ENCODE peak calls at places on chromosomes 16 and 17, in five cellular contexts. One of them, this sample, is unnamed.

GRCh38 chr17:81018044-81018802 is 16.7 kb upstream of the BAIAP2 start:
- DNase-seq in NCI-H774: peak
- DNase-seq in T-helper 2 cell: no peak
- DNase-seq in endothelial cell: no peak
- DNase-seq in heart left ventricle: no peak
- DNase-seq in this sample: no peak

GRCh38 chr17:79531696-79532095 is 79.2 kb downstream of the RBFOX3 start:
- DNase-seq in NCI-H774: no peak
- DNase-seq in T-helper 2 cell: no peak
- DNase-seq in heart left ventricle: peak
- DNase-seq in endothelial cell: no peak
- DNase-seq in this sample: no peak

GRCh38 chr16:11449716-11450115 is 104.5 kb downstream of the RMI2 start:
- DNase-seq in T-helper 2 cell: no peak
- DNase-seq in heart left ventricle: no peak
- DNase-seq in NCI-H774: no peak
- DNase-seq in endothelial cell: no peak
- DNase-seq in this sample: no peak

GRCh38 chr17:79420318-79421243 is 190.3 kb downstream of the RBFOX3 start:
- DNase-seq in T-helper 2 cell: peak
- DNase-seq in heart left ventricle: no peak
- DNase-seq in endothelial cell: peak
- DNase-seq in NCI-H774: no peak
- DNase-seq in this sample: no peak

GRCh38 chr17:50249887-50250286 is 24.4 kb upstream of the TMEM92 start:
- DNase-seq in T-helper 2 cell: no peak
- DNase-seq in endothelial cell: no peak
- DNase-seq in heart left ventricle: no peak
- DNase-seq in NCI-H774: no peak
- DNase-seq in this sample: no peak

GRCh38 chr17:56918916-56919315 is 5.1 kb upstream of the TRIM25 start:
- DNase-seq in NCI-H774: no peak
- DNase-seq in endothelial cell: no peak
- DNase-seq in heart left ventricle: no peak
- DNase-seq in T-helper 2 cell: no peak
- DNase-seq in this sample: no peak

GRCh38 chr17:410674-411401 is 58.2 kb upstream of the RPH3AL start:
- DNase-seq in endothelial cell: no peak
- DNase-seq in heart left ventricle: no peak
- DNase-seq in T-helper 2 cell: peak
- DNase-seq in NCI-H774: no peak
- DNase-seq in this sample: peak

GRCh38 chr16:18938986-18939385 is 12.8 kb upstream of the SMG1 start:
- DNase-seq in endothelial cell: no peak
- DNase-seq in heart left ventricle: no peak
- DNase-seq in T-helper 2 cell: no peak
- DNase-seq in NCI-H774: no peak
- DNase-seq in this sample: no peak

GRCh38 chr17:45361976-45362375 is 45.2 kb upstream of the MAP3K14 start:
- DNase-seq in NCI-H774: no peak
- DNase-seq in T-helper 2 cell: no peak
- DNase-seq in endothelial cell: no peak
- DNase-seq in heart left ventricle: no peak
- DNase-seq in this sample: no peak

GRCh38 chr16:85077039-85077438 is 35.2 kb downstream of the CIBAR2 start:
- DNase-seq in T-helper 2 cell: no peak
- DNase-seq in NCI-H774: no peak
- DNase-seq in heart left ventricle: no peak
- DNase-seq in endothelial cell: no peak
- DNase-seq in this sample: no peak

GRCh38 chr16:997440-998051 is 16.0 kb downstream of the SOX8 start:
- DNase-seq in NCI-H774: no peak
- DNase-seq in heart left ventricle: no peak
- DNase-seq in endothelial cell: peak
- DNase-seq in T-helper 2 cell: peak
- DNase-seq in this sample: peak

GRCh38 chr16:67017451-67017750 is 11.5 kb upstream of the CBFB start:
- DNase-seq in heart left ventricle: no peak
- DNase-seq in endothelial cell: no peak
- DNase-seq in NCI-H774: no peak
- DNase-seq in T-helper 2 cell: no peak
- DNase-seq in this sample: no peak

GRCh38 chr16:67767953-67768352 is 38.4 kb downstream of the RANBP10 start:
- DNase-seq in NCI-H774: no peak
- DNase-seq in heart left ventricle: no peak
- DNase-seq in T-helper 2 cell: no peak
- DNase-seq in endothelial cell: no peak
- DNase-seq in this sample: no peak

GRCh38 chr17:70307430-70307829 is 138.1 kb downstream of the KCNJ2 start:
- DNase-seq in heart left ventricle: peak
- DNase-seq in NCI-H774: no peak
- DNase-seq in endothelial cell: no peak
- DNase-seq in T-helper 2 cell: no peak
- DNase-seq in this sample: no peak

GRCh38 chr16:69260506-69260905 is 50.6 kb upstream of the VPS4A start:
- DNase-seq in endothelial cell: no peak
- DNase-seq in NCI-H774: no peak
- DNase-seq in heart left ventricle: no peak
- DNase-seq in T-helper 2 cell: no peak
- DNase-seq in this sample: no peak

GRCh38 chr17:74859439-74860228 is at the start of gene GRIN2C:
- DNase-seq in endothelial cell: peak
- DNase-seq in NCI-H774: peak
- DNase-seq in heart left ventricle: no peak
- DNase-seq in T-helper 2 cell: peak
- DNase-seq in this sample: no peak

GRCh38 chr17:2028737-2029136 is 1.2 kb upstream of the DPH1 start:
- DNase-seq in endothelial cell: no peak
- DNase-seq in NCI-H774: no peak
- DNase-seq in heart left ventricle: no peak
- DNase-seq in T-helper 2 cell: no peak
- DNase-seq in this sample: no peak

GRCh38 chr16:5965321-5965720 is 867.7 kb upstream of the EEF2KMT start:
- DNase-seq in heart left ventricle: no peak
- DNase-seq in NCI-H774: no peak
- DNase-seq in T-helper 2 cell: no peak
- DNase-seq in endothelial cell: no peak
- DNase-seq in this sample: no peak

GRCh38 chr17:43998552-43998951 is 5.9 kb upstream of the NAGS start:
- DNase-seq in NCI-H774: no peak
- DNase-seq in endothelial cell: no peak
- DNase-seq in T-helper 2 cell: no peak
- DNase-seq in heart left ventricle: no peak
- DNase-seq in this sample: no peak

GRCh38 chr17:51056813-51057510 is 63.7 kb downstream of the SPAG9 start:
- DNase-seq in NCI-H774: peak
- DNase-seq in T-helper 2 cell: no peak
- DNase-seq in endothelial cell: peak
- DNase-seq in heart left ventricle: no peak
- DNase-seq in this sample: no peak

GRCh38 chr17:42275527-42276358 is 448 bp downstream of the STAT5B start:
- DNase-seq in NCI-H774: no peak
- DNase-seq in heart left ventricle: no peak
- DNase-seq in T-helper 2 cell: no peak
- DNase-seq in endothelial cell: no peak
- DNase-seq in this sample: peak

GRCh38 chr16:10692470-10692869 is 2.3 kb downstream of the TEKT5 start:
- DNase-seq in NCI-H774: no peak
- DNase-seq in endothelial cell: no peak
- DNase-seq in heart left ventricle: no peak
- DNase-seq in T-helper 2 cell: no peak
- DNase-seq in this sample: no peak

GRCh38 chr16:23206986-23207385 is 24.4 kb downstream of the SCNN1G start:
- DNase-seq in T-helper 2 cell: no peak
- DNase-seq in endothelial cell: no peak
- DNase-seq in NCI-H774: peak
- DNase-seq in heart left ventricle: no peak
- DNase-seq in this sample: no peak

GRCh38 chr16:53518550-53519416 is 15.8 kb upstream of the AKTIP start:
- DNase-seq in heart left ventricle: no peak
- DNase-seq in endothelial cell: peak
- DNase-seq in NCI-H774: no peak
- DNase-seq in T-helper 2 cell: peak
- DNase-seq in this sample: peak

GRCh38 chr17:8468109-8468508 is 32.4 kb downstream of the NDEL1 start:
- DNase-seq in NCI-H774: no peak
- DNase-seq in heart left ventricle: no peak
- DNase-seq in T-helper 2 cell: no peak
- DNase-seq in endothelial cell: no peak
- DNase-seq in this sample: no peak

GRCh38 chr16:46974352-46974751 is 878 bp upstream of the DNAJA2 start:
- DNase-seq in heart left ventricle: no peak
- DNase-seq in T-helper 2 cell: no peak
- DNase-seq in NCI-H774: no peak
- DNase-seq in endothelial cell: no peak
- DNase-seq in this sample: no peak

GRCh38 chr17:17493986-17494466 is 2.2 kb downstream of the RASD1 start:
- DNase-seq in NCI-H774: no peak
- DNase-seq in endothelial cell: no peak
- DNase-seq in T-helper 2 cell: no peak
- DNase-seq in heart left ventricle: no peak
- DNase-seq in this sample: no peak

GRCh38 chr17:32127156-32127897 is 15.0 kb upstream of the RHOT1 start:
- DNase-seq in endothelial cell: peak
- DNase-seq in NCI-H774: peak
- DNase-seq in heart left ventricle: peak
- DNase-seq in T-helper 2 cell: peak
- DNase-seq in this sample: peak

GRCh38 chr17:82909322-82909904 is 69.6 kb upstream of the ZNF750 start:
- DNase-seq in heart left ventricle: no peak
- DNase-seq in T-helper 2 cell: no peak
- DNase-seq in NCI-H774: no peak
- DNase-seq in endothelial cell: no peak
- DNase-seq in this sample: no peak

GRCh38 chr17:37438141-37438540 is 31.5 kb downstream of the TADA2A start:
- DNase-seq in endothelial cell: no peak
- DNase-seq in NCI-H774: no peak
- DNase-seq in T-helper 2 cell: no peak
- DNase-seq in heart left ventricle: no peak
- DNase-seq in this sample: no peak

This sample was measured in T-helper 22 cell.